ENCODE peak calls at places on chromosomes 5 and 9, in five cellular contexts. B is epithelial cell of esophagus, N is fibroblast of lung, X is heart right ventricle, T is mucosa of descending colon. V is an unnamed sample.
A peak's percentile ranks its signal among the peaks of the same experiment; 100 is the strongest.

GRCh38 chr9:81893929-81894328 is 34.3 kb upstream of the SPATA31D4 start:
- DNase-seq in B (no peak), N (no peak), X (no peak), T (no peak), V (no peak)

GRCh38 chr5:90939208-90939607 is 380.6 kb downstream of the ADGRV1 start:
- DNase-seq in B (peak; percentile 14), N (no peak), X (no peak), T (no peak), V (peak; percentile 47)

GRCh38 chr5:125044491-125045282 is 298.2 kb upstream of the ZNF608 start:
- DNase-seq in B (no peak), N (no peak), X (no peak), T (no peak), V (no peak)

GRCh38 chr9:97861148-97861475 is 8.1 kb downstream of the FOXE1 start:
- DNase-seq in B (no peak), N (no peak), X (no peak), T (no peak), V (no peak)

GRCh38 chr5:10479226-10479721 is 37.6 kb downstream of the ROPN1L start:
- DNase-seq in B (peak; percentile 92), N (peak; percentile 71), X (no peak), T (peak; percentile 83), V (peak; percentile 62)

GRCh38 chr5:32677023-32677422 is 34.1 kb upstream of the NPR3 start:
- DNase-seq in B (no peak), N (no peak), X (no peak), T (no peak), V (no peak)

GRCh38 chr9:34988218-34989055 is 1.1 kb upstream of the DNAJB5 start:
- DNase-seq in B (no peak), N (peak; percentile 6), X (peak; percentile 64), T (peak; percentile 77), V (peak; percentile 33)

GRCh38 chr5:73544429-73545402 is 20.7 kb downstream of the ANKRA2 start:
- DNase-seq in B (peak; percentile 91), N (no peak), X (no peak), T (peak; percentile 81), V (no peak)

GRCh38 chr9:75229605-75230332 is 141.5 kb downstream of the OSTF1 start:
- DNase-seq in B (peak; percentile 97), N (no peak), X (no peak), T (peak; percentile 65), V (no peak)

GRCh38 chr5:179217356-179217755 is 127.9 kb downstream of the ADAMTS2 start:
- DNase-seq in B (no peak), N (peak; percentile 20), X (no peak), T (no peak), V (peak; percentile 55)

GRCh38 chr9:108186996-108187395 is 668.8 kb downstream of the ACTL7B start:
- DNase-seq in B (no peak), N (peak; percentile 89), X (peak; percentile 57), T (peak; percentile 55), V (peak; percentile 45)

DNA sequence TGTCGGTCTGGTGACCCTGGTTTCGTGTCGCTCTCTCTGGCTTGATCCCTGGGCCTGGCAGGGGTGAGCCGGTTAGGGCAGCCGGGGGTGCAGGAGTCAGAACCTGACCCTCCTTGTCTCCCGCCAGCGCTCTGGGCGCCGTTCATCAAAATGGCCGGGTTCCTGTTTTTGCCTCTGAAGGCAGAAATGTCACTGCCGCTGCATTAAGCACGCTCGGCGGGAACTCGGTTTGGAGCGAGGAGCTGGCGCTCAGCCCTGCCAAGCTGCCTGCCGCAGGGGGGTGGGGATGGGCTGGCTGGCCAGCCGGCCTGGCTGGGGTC is 63.7 kb downstream of the CXXC5 start:
- DNase-seq in B (no peak), N (no peak), X (no peak), T (no peak), V (no peak)
- H3K4me3 ChIP-seq in B (peak overlapping the region; percentile 23), N (no peak overlapping the region), X (peak overlapping the region; percentile 50), T (no peak overlapping the region), V (peak overlapping the region; percentile 49)

DNA sequence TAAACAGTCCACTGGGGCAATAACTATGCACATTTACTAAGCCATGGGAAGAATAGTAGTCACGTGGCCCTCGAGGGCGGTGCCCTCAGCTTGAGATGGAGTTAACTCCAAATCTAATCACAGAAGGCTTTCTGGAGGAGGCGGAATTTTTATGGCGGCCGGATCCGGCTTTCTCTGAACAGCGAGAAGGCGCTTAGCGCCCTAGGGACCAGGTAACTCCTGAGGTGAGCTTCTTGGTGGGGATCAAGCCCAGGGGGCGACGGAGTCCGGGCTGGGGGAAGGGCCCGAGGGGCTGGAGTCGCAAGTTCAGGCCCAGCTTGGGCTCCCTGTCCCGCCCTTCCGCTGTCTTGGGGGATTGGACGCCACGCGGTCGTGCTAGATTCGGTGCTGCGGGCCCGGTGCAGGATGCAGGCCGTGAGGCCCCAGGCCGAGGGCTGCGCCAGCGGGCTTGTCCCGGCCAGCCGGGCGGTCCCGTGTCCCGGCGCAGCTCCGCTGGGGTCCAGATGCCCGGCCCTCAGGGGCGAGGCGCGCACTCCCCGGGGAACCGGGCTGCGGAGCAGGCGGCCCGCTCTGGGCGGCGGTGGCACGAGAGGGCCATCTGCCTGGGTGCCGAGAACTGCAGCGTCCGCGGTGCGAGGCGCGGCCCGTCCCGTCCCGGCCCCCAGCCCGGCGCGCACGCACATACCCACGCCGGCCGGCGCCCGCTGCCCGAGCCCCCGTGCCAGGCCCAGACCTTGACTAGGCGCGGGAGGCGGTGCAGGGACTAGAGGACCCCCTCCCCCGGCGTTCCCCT is 1.7 kb upstream of the NSD1 start:
- DNase-seq in B (no peak), N (no peak), X (peak; percentile 39), T (peak; percentile 62), V (peak; percentile 47)
- H3K4me3 ChIP-seq in B (no peak overlapping the region), N (no peak overlapping the region), X (peak overlapping the region; percentile 73), T (no peak overlapping the region), V (no peak overlapping the region)

GRCh38 chr9:101448680-101449070 is 13.1 kb upstream of the ALDOB start:
- DNase-seq in B (no peak), N (no peak), X (no peak), T (no peak), V (no peak)
- H3K4me3 ChIP-seq in B (no peak overlapping the region), N (no peak overlapping the region), X (no peak overlapping the region), T (no peak overlapping the region), V (no peak overlapping the region)

GRCh38 chr5:75654693-75655315 is 43.6 kb downstream of the ANKDD1B start:
- DNase-seq in B (no peak), N (no peak), X (peak; percentile 41), T (no peak), V (no peak)

GRCh38 chr5:75656311-75657003 is 45.2 kb downstream of the ANKDD1B start:
- DNase-seq in B (peak; percentile 80), N (peak; percentile 41), X (no peak), T (no peak), V (peak; percentile 20)

GRCh38 chr5:75648712-75649111 is 37.5 kb downstream of the ANKDD1B start:
- DNase-seq in B (no peak), N (no peak), X (no peak), T (no peak), V (no peak)

GRCh38 chr5:75651575-75651974 is 40.3 kb downstream of the ANKDD1B start:
- DNase-seq in B (peak; percentile 18), N (no peak), X (no peak), T (no peak), V (no peak)
- H3K4me3 ChIP-seq in B (no peak overlapping the region), N (no peak overlapping the region), X (no peak overlapping the region), T (no peak overlapping the region), V (no peak overlapping the region)